ENCODE peak calls at places on chromosomes 13 and 19, in seven cellular contexts. S is glutamatergic neuron, N is AG09319, F is omental fat pad, A is left ventricle myocardium inferior, G is type B pancreatic cell, M is stomach. L is an unnamed sample.
A peak's percentile ranks its signal among the peaks of the same experiment; 100 is the strongest.

GRCh38 chr13:107347641-107348369 is 779.9 kb upstream of the ARGLU1 start:
- DNase-seq in S (no peak), N (no peak), F (no peak), A (no peak), G (no peak), M (no peak), L (no peak)

GRCh38 chr13:21541980-21542379 is 62.0 kb downstream of the MICU2 start:
- DNase-seq in S (no peak), N (no peak), F (no peak), A (no peak), G (no peak), M (no peak), L (no peak)

GRCh38 chr13:104782741-104783140 is 1716.5 kb upstream of the SLC10A2 start:
- DNase-seq in S (no peak), N (no peak), F (no peak), A (no peak), G (no peak), M (no peak), L (no peak)

GRCh38 chr19:19094513-19094912 is 30.7 kb downstream of the SLC25A42 start:
- DNase-seq in S (no peak), N (no peak), F (no peak), A (no peak), G (no peak), M (no peak), L (no peak)

GRCh38 chr19:54921082-54921481 is 15.1 kb downstream of the NCR1 start:
- DNase-seq in S (no peak), N (no peak), F (no peak), A (no peak), G (no peak), M (no peak), L (no peak)

GRCh38 chr13:101751488-101751887 is 299.0 kb downstream of the ITGBL1 start:
- DNase-seq in S (no peak), N (peak; percentile 20), F (no peak), A (no peak), G (no peak), M (no peak), L (no peak)

GRCh38 chr13:105642511-105642958 is 892.9 kb downstream of the EFNB2 start:
- DNase-seq in S (no peak), N (no peak), F (no peak), A (no peak), G (no peak), M (no peak), L (no peak)

GRCh38 chr19:56837492-56837891 is 3.0 kb downstream of the PEG3 start:
- DNase-seq in S (peak; percentile 80), N (no peak), F (peak; percentile 37), A (peak; percentile 75), G (no peak), M (peak; percentile 31), L (peak; percentile 84)

GRCh38 chr13:30869491-30869890 is 36.6 kb upstream of the MEDAG start:
- DNase-seq in S (no peak), N (no peak), F (no peak), A (peak; percentile 43), G (no peak), M (no peak), L (no peak)

GRCh38 chr13:66312312-66313087 is 917.6 kb downstream of the PCDH9 start:
- DNase-seq in S (no peak), N (no peak), F (no peak), A (no peak), G (no peak), M (peak; percentile 60), L (no peak)

GRCh38 chr13:74027161-74027779 is 106.9 kb downstream of the KLF12 start:
- DNase-seq in S (no peak), N (no peak), F (no peak), A (no peak), G (no peak), M (no peak), L (no peak)

GRCh38 chr13:36131215-36131930 is at the start of gene DCLK1:
- DNase-seq in S (peak; percentile 84), N (peak; percentile 10), F (no peak), A (peak; percentile 80), G (peak; percentile 75), M (peak; percentile 29), L (peak; percentile 82)

GRCh38 chr13:93304868-93305613 is 78.4 kb downstream of the GPC6 start:
- DNase-seq in S (no peak), N (no peak), F (no peak), A (no peak), G (no peak), M (no peak), L (no peak)

GRCh38 chr19:51094696-51095279 is 12.1 kb upstream of the KLK14 start:
- DNase-seq in S (peak; percentile 81), N (no peak), F (no peak), A (no peak), G (no peak), M (peak; percentile 45), L (no peak)
- TF ChIP-seq CTCF in S (peak; percentile 92), N (peak; percentile 60), F (no peak), A (peak; percentile 67), G (peak; percentile 84), M (no peak), L (peak; percentile 49)

DNA sequence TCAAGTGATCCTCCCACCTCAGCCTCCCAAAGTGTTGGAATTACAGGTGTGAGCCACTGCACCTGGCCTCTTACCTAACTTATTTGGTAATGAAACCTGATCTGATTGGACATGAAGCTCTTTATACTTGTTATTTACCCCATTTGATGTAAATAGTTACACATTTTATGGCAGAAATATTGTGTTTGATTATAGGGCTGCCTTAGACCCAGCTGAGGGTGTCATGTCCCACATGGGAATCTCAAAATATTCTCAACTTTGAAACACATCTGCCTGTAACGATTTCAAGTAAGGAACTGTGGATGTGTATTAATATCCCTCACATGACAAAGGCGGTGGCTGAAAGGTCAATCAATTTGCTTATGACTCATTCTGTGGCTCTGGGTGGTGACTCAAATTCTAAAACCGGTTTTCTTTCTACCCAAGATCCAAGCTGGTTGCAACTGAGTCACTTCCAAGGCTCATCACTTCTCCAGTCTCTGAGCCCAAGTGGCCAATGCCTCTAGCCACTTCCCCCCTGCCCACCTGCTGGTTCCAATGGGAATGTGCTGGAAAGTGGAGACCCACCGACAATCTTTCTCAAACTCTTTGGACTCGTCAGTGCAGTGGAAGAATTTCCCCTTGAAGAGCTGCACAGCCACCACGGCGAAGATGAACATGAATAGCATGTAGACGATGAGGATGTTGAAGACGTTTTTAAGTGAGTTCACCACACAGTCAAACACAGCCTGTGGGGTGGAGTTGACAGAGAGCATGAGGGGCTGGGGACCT is 110.9 kb downstream of the IER2 start:
- DNase-seq in S (no peak), N (peak; percentile 44), F (no peak), A (no peak), G (no peak), M (peak; percentile 33), L (no peak)
- TF ChIP-seq CTCF in S (no peak), N (no peak), F (no peak), A (no peak), G (no peak), M (no peak), L (no peak)

DNA sequence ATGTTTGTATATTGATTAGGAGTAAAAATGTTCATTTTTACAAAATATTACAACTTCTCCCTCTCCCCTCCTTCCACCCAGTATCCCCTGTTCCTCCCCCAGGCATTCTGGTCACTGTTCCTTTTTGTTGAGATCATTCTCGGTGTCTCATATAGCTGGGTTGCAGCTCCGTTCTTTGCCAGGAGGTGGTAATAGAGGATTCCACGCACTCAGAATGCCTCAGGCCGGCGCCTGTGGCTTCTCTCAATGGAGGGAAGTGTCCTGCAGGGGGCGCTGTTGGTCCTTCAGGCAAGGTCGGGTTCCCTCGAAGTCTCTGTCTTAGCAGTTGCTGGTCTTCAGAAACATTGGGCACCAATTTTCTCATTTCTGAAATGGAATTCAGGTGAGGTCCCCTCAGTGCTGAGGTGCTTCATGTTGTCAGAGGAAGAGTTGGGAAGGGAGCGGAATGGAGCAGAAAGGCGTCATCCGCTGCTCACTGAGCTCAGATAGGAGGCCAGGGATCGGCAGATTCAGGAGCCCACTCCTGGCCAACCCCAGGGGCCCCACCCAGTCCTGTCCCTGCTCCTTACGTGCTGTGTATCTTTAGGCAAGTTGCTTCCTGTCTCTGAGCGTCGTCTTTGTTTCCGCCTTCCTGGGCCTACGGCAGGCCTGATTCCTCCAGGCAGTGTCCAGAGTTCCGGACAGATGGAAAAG is 10.3 kb upstream of the GARIN5A start:
- DNase-seq in S (peak; percentile 82), N (no peak), F (no peak), A (no peak), G (no peak), M (no peak), L (peak; percentile 31)
- TF ChIP-seq CTCF in S (peak; percentile 80), N (peak; percentile 30), F (no peak), A (peak; percentile 42), G (peak; percentile 77), M (no peak), L (no peak)

DNA sequence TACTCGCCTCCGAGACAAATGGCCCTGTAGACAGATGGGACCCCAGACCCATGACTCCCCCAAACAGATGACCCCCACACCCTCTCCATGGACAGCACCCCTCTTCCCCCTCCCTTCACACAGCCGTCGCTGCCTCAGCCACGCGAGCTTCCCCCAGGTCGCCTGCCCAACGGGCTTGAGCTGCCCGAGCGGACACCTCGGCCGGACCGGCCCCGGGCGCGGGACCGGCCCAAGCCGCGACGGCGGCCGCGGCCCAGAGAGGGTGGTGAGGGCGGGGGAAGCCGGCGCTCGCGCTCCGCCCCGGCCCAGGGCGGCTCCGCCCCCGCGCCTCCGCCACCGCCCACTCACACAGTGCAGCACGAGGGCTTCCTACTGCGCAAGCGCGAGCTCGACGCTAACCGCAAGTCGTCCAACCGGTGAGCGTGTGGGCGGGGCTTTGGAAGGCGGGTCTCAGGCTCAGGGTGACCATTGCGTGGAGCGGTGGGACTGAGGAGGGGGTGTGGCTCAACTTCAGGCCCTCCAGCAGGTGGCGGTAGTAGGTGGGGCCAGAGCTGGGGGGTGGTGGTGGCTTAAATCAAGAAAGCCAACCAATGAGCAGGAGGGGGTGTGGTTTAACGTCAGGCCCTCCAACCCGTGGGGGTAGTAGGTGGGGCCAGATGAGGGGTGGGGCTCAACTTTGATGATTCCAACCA is 6.2 kb upstream of the SHKBP1 start:
- DNase-seq in S (peak; percentile 100), N (peak; percentile 99), F (peak; percentile 92), A (peak; percentile 99), G (peak; percentile 96), M (peak; percentile 99), L (peak; percentile 100)
- TF ChIP-seq CTCF in S (peak; percentile 12), N (no peak), F (no peak), A (no peak), G (no peak), M (no peak), L (no peak)

GRCh38 chr19:4589579-4590410 is 30.3 kb upstream of the SEMA6B start:
- DNase-seq in S (peak; percentile 70), N (no peak), F (no peak), A (peak; percentile 41), G (no peak), M (no peak), L (no peak)
- TF ChIP-seq CTCF in S (peak; percentile 72), N (peak; percentile 30), F (no peak), A (peak; percentile 57), G (peak; percentile 72), M (no peak), L (no peak)

DNA sequence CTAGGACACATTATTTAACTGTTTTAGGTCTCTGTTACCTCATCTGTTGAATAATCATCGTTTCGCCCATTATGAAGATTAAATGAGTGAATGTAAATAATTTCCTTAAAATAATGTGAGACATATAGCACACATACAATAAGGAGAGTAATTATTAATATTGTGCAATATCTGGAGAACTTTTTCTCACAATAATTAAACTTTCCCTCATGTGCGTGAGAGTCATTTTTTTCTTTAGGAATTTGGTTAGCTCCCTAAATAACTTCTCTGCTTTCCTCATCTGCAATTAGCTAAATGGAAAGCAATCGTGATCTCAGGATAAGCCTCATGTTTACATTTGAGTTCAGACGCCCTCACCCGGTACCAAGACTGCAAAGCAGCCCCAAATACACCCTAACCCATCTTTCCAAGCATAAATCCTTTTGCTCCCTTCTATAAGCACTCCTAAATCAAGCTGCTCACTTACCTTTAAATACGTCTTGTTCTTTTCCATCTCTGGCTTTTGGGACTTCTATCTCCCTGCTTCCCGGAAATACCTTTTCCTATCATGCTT is 78.8 kb downstream of the MZT1 start:
- DNase-seq in S (no peak), N (no peak), F (no peak), A (no peak), G (no peak), M (no peak), L (no peak)
- TF ChIP-seq CTCF in S (no peak), N (no peak), F (no peak), A (no peak), G (peak; percentile 48), M (no peak), L (no peak)